ENCODE peak calls at places on chromosomes 12 and 14, in ten cellular contexts. U is transverse colon, J is endothelial cell of umbilical vein, B is HepG2, Q is SK-N-SH, Y is Panc1, R is GM12891, C is GM12878, M is GM12892, T is K562. Z is an unnamed sample.

GRCh38 chr12:109766251-109766778 is 52.7 kb downstream of the FAM222A start:
- DNase-seq in M (no peak), C (no peak), U (no peak), R (no peak), T (no peak), B (no peak), Q (peak), J (no peak), Y (no peak), Z (no peak)

GRCh38 chr14:56491299-56492285 is 88.0 kb upstream of the TMEM260 start:
- DNase-seq in U (peak), M (no peak), T (peak), C (peak), Y (peak), Q (peak), R (no peak), J (peak), B (peak), Z (peak)

GRCh38 chr12:113689047-113689610 is 217.5 kb upstream of the LHX5 start:
- DNase-seq in T (no peak), B (no peak), J (no peak), R (no peak), Q (no peak), Y (no peak), U (no peak), M (no peak), C (no peak), Z (no peak)

GRCh38 chr14:105475916-105476845 is 1.6 kb downstream of the CRIP2 start:
- DNase-seq in T (no peak), U (no peak), M (no peak), R (no peak), B (peak), Y (no peak), J (peak), C (no peak), Q (peak), Z (no peak)

GRCh38 chr12:50055831-50056628 is 1.4 kb upstream of the ASIC1 start:
- DNase-seq in C (no peak), B (peak), R (peak), T (peak), Y (no peak), J (peak), U (peak), M (peak), Q (peak), Z (no peak)

GRCh38 chr12:9646794-9647622 is 22.5 kb upstream of the CLEC2D start:
- DNase-seq in U (no peak), J (peak), B (no peak), C (no peak), R (no peak), Y (no peak), Q (no peak), M (no peak), T (peak), Z (no peak)

GRCh38 chr12:47591795-47592194 is 114.0 kb downstream of the RPAP3 start:
- DNase-seq in Q (no peak), R (no peak), B (no peak), J (no peak), T (no peak), M (no peak), U (no peak), C (no peak), Y (no peak), Z (no peak)

GRCh38 chr14:99389171-99389826 is 91.4 kb downstream of the SETD3 start:
- DNase-seq in U (peak), B (peak), Q (peak), R (peak), T (peak), J (peak), M (peak), C (no peak), Y (peak), Z (no peak)

GRCh38 chr14:105193916-105194782 is 13.0 kb upstream of the NUDT14 start:
- DNase-seq in J (peak), T (no peak), C (no peak), Q (peak), M (no peak), U (no peak), B (no peak), R (no peak), Y (no peak), Z (no peak)

GRCh38 chr12:92593734-92594402 is 108.9 kb upstream of the PLEKHG7 start:
- DNase-seq in B (peak), M (peak), R (peak), U (peak), T (no peak), Y (peak), C (peak), J (peak), Q (no peak), Z (no peak)

GRCh38 chr12:120230326-120230973 is 29.5 kb upstream of the RPLP0 start:
- DNase-seq in Y (no peak), J (peak), B (peak), Q (peak), R (no peak), C (no peak), M (no peak), T (peak), U (peak), Z (no peak)

GRCh38 chr12:11702959-11703358 is 53.5 kb downstream of the ETV6 start:
- DNase-seq in R (no peak), U (no peak), T (no peak), C (no peak), Q (no peak), Y (no peak), J (no peak), M (no peak), B (no peak), Z (no peak)

GRCh38 chr12:67364228-67364627 is 95.1 kb downstream of the CAND1 start:
- DNase-seq in U (no peak), J (no peak), M (no peak), C (no peak), Q (no peak), R (no peak), Y (no peak), B (no peak), T (no peak), Z (no peak)

GRCh38 chr12:1840981-1841425 is 20.6 kb downstream of the LRTM2 start:
- DNase-seq in J (no peak), R (no peak), B (no peak), Y (no peak), M (no peak), C (no peak), T (no peak), U (no peak), Q (no peak), Z (no peak)

GRCh38 chr14:71229875-71230274 is 322.6 kb downstream of the PCNX1 start:
- DNase-seq in U (no peak), J (no peak), R (no peak), Q (no peak), T (no peak), B (no peak), Y (no peak), M (no peak), C (no peak), Z (no peak)

GRCh38 chr14:34030864-34031263 is 80.0 kb upstream of the EGLN3 start:
- DNase-seq in Y (no peak), M (no peak), R (no peak), T (no peak), B (no peak), Q (peak), J (no peak), C (no peak), U (peak), Z (no peak)

GRCh38 chr14:20631023-20631820 is 10.3 kb downstream of the OR6S1 start:
- DNase-seq in M (no peak), C (no peak), R (no peak), B (peak), U (peak), J (peak), T (peak), Y (no peak), Q (no peak), Z (no peak)

GRCh38 chr14:99564256-99564902 is 39.6 kb downstream of the CCDC85C start:
- DNase-seq in Q (peak), B (peak), Y (no peak), C (no peak), R (no peak), M (no peak), T (no peak), J (peak), U (no peak), Z (no peak)

GRCh38 chr12:11269607-11270006 is at the start of gene PRB3:
- DNase-seq in Q (no peak), U (no peak), B (no peak), Y (no peak), C (no peak), M (no peak), J (no peak), R (no peak), T (no peak), Z (no peak)

GRCh38 chr12:78392918-78393317 is 471.7 kb upstream of the SYT1 start:
- DNase-seq in R (no peak), Q (peak), J (peak), M (no peak), B (no peak), U (no peak), Y (no peak), C (no peak), T (no peak), Z (no peak)

GRCh38 chr12:113056631-113057488 is at the start of gene DTX1:
- DNase-seq in T (no peak), C (no peak), R (no peak), U (no peak), Q (peak), Y (no peak), B (no peak), M (no peak), J (no peak), Z (no peak)

GRCh38 chr12:24960222-24960855 is 11.4 kb upstream of the BCAT1 start:
- DNase-seq in B (peak), Q (no peak), M (no peak), Y (peak), J (peak), T (peak), R (no peak), U (peak), C (peak), Z (no peak)

GRCh38 chr12:119202121-119202527 is 23.4 kb downstream of the HSPB8 start:
- DNase-seq in M (no peak), B (no peak), Y (no peak), U (no peak), C (no peak), R (no peak), J (no peak), T (no peak), Q (no peak), Z (no peak)

GRCh38 chr12:105637470-105637869 is 307.0 kb downstream of the C12orf75 start:
- DNase-seq in C (no peak), Q (no peak), Y (no peak), B (no peak), R (no peak), M (no peak), T (no peak), U (no peak), J (no peak), Z (no peak)

GRCh38 chr12:241266-241665 is 21.4 kb downstream of the SLC6A13 start:
- DNase-seq in J (no peak), Y (no peak), Q (no peak), T (no peak), B (no peak), R (no peak), C (no peak), M (no peak), U (no peak), Z (no peak)

GRCh38 chr14:100892496-100893227 is 10.9 kb downstream of the RTL1 start:
- DNase-seq in J (no peak), Y (no peak), Q (no peak), R (no peak), M (no peak), T (no peak), B (no peak), C (no peak), U (peak), Z (no peak)

GRCh38 chr14:68014771-68015170 is 195.2 kb downstream of the RAD51B start:
- DNase-seq in U (no peak), C (no peak), Q (no peak), R (no peak), T (no peak), B (no peak), J (no peak), M (no peak), Y (no peak), Z (no peak)

GRCh38 chr12:125525879-125526278 is 460.6 kb downstream of the AACS start:
- DNase-seq in U (no peak), R (no peak), B (no peak), Q (no peak), C (no peak), Y (no peak), J (no peak), T (no peak), M (no peak), Z (no peak)

GRCh38 chr14:103705158-103705523 is 10.1 kb downstream of the XRCC3 start:
- DNase-seq in Q (no peak), M (no peak), J (peak), T (no peak), C (no peak), U (no peak), R (no peak), Y (no peak), B (no peak), Z (no peak)

GRCh38 chr12:121793501-121793835 is at the start of gene RHOF:
- DNase-seq in Q (peak), Y (no peak), C (no peak), M (peak), R (no peak), T (no peak), U (peak), J (no peak), B (no peak), Z (no peak)

GRCh38 chr12:21651821-21652220 is 5.8 kb downstream of the LDHB start:
- DNase-seq in T (no peak), Q (no peak), R (no peak), M (no peak), B (no peak), J (no peak), U (no peak), C (no peak), Y (no peak), Z (no peak)

DNA sequence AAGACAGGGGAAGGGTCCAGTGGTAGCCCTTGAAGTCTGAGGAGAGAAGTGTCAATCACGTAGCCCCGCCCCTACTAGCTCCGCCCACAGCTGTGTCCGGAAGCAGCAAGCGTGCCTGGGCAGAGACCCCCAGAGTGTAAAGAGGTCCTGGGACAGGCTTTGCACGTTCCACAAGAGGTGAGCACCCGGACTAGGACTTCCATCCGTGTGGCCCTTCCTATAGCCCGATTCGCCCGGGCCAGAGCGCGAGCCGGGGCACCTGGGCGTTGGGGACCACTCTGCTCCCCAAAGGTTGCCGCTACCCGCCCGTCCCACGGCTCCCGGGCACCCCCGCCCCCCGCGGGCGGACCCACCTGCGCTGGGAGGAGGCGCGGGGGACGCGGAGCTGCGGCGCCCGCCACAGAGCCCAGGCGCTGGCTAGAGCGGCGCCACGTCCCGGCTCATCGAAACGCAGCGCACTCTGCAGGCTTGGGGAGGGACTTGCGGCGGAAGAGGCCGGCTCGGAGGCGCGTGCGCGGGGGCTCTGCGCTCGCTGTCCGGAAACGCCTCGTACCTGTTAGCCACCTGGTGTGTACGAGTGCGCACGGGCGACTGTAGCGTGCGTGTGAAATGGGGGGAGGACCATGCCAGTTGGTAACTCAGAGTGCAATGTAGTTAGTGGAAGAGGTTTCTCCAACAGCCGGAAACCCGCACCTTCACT is at the start of gene RABGGTA:
- DNase-seq in T (peak), B (peak), M (peak), C (peak), Q (peak), Y (peak), U (peak), R (peak), J (peak), Z (peak)
- TF ChIP-seq POLR2AphosphoS5 in T (peak), B (peak), M (peak), C (peak), Q (peak), Y (peak), U (peak), R (no peak), J (peak), Z (peak)

GRCh38 chr12:46414591-46415268 is 42.2 kb upstream of the SLC38A2 start:
- DNase-seq in U (no peak), C (no peak), Q (no peak), J (peak), M (no peak), B (no peak), T (no peak), R (no peak), Y (no peak), Z (no peak)
- TF ChIP-seq POLR2AphosphoS5 in U (no peak), C (no peak), Q (no peak), J (no peak), M (no peak), B (no peak), T (no peak), R (no peak), Y (no peak), Z (no peak)

DNA sequence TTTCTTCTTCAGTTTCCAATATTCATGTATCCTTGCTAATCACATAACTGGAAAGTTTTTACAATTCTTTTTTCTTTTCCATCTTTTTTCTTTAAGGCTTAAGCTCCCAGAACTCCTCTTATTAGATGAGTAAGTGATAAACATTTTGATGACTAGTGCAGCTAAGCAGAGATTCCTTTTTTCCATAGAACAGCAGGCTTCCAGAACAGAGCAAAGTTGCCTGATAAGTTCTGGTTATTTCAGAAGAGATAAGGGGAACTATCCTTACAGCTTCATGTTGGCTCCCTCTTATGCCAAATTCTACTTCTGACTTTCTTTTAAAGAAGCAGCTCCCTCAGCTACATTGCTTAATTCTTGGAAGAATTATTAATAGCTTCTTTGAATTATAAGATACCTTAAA is 194.7 kb upstream of the FAR2 start:
- DNase-seq in U (no peak), Y (no peak), Q (no peak), T (no peak), M (no peak), B (no peak), R (no peak), J (no peak), C (no peak), Z (no peak)
- TF ChIP-seq POLR2AphosphoS5 in U (no peak), Y (no peak), Q (no peak), T (no peak), M (no peak), B (no peak), R (no peak), J (no peak), C (no peak), Z (no peak)

GRCh38 chr14:50335989-50336391 is 23.9 kb downstream of the DMAC2L start:
- DNase-seq in T (peak), Q (peak), J (peak), C (no peak), R (no peak), U (no peak), M (no peak), B (no peak), Y (no peak), Z (peak)
- TF ChIP-seq POLR2AphosphoS5 in T (no peak), Q (peak), J (peak), C (no peak), R (no peak), U (no peak), M (no peak), B (no peak), Y (no peak), Z (no peak)

GRCh38 chr12:117580718-117581062 is 219.3 kb upstream of the NOS1 start:
- DNase-seq in C (no peak), B (no peak), U (peak), R (peak), J (no peak), M (peak), Q (peak), T (peak), Y (no peak), Z (no peak)

GRCh38 chr12:117579939-117580717 is 218.7 kb upstream of the NOS1 start:
- DNase-seq in M (no peak), J (no peak), T (no peak), B (no peak), U (no peak), Y (no peak), Q (no peak), C (no peak), R (no peak), Z (no peak)

GRCh38 chr12:117583677-117584076 is 222.3 kb upstream of the NOS1 start:
- DNase-seq in Y (no peak), U (no peak), C (no peak), Q (no peak), M (no peak), R (no peak), J (no peak), T (no peak), B (no peak), Z (no peak)

GRCh38 chr12:117583092-117583491 is 221.7 kb upstream of the NOS1 start:
- DNase-seq in R (no peak), J (no peak), C (no peak), Q (no peak), B (no peak), U (no peak), Y (no peak), T (no peak), M (no peak), Z (no peak)

DNA sequence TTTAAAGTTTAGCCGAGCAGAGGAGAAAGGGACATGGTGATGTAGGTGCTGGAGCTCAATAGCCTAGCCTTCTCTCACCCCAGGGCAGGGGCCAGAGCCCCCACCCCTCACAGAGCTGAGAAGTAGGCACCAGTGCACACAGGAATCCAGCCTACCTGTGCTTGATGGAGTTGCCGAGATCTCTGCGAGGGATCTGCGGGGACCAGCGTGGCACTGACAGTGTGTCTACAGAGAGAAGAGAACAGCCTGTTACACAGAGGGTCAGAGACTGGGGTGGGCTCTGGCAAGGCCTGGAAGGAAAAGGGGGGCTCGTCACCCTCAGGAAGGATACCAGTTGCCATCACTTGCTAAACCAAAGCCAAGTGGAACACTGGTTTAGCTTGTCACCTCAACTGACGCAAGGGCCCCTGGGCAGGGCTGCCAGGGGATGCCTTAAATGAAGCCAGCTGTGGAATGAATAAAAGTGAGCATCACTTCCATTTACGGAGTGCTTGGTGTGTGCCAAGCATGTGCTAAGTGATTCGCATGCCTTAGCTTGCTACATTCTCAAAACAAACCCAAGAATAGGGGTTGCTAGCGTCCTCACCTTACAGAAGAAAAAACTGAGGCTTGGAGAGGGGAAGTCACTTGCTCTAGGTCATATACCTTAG is 220.8 kb upstream of the NOS1 start:
- DNase-seq in J (no peak), Y (no peak), U (no peak), B (no peak), M (no peak), C (no peak), R (no peak), Q (no peak), T (no peak), Z (no peak)
- TF ChIP-seq POLR2AphosphoS5 in J (no peak), Y (no peak), U (no peak), B (no peak), M (no peak), C (no peak), R (no peak), Q (no peak), T (no peak), Z (no peak)

GRCh38 chr12:52025301-52026172 is 18.8 kb downstream of the TAMALIN start:
- DNase-seq in C (peak), T (peak), Q (peak), B (peak), Y (peak), U (peak), R (peak), J (peak), M (no peak), Z (peak)
- TF ChIP-seq POLR2AphosphoS5 in C (no peak), T (no peak), Q (no peak), B (no peak), Y (no peak), U (peak), R (no peak), J (no peak), M (no peak), Z (peak)

GRCh38 chr12:29769162-29769820 is 14.5 kb downstream of the TMTC1 start:
- DNase-seq in R (no peak), B (no peak), T (no peak), C (no peak), U (no peak), Q (no peak), J (no peak), Y (no peak), M (no peak), Z (no peak)
- TF ChIP-seq POLR2AphosphoS5 in R (no peak), B (no peak), T (no peak), C (no peak), U (no peak), Q (no peak), J (no peak), Y (no peak), M (no peak), Z (peak)

Z was measured in esophagus muscularis mucosa.